ENCODE peak calls at places on chromosomes 16 and 17, in six cellular contexts. D is CD8-positive, alpha-beta T cell; W is heart left ventricle; Q is dorsolateral prefrontal cortex; E is MCF 10A; L is ascending aorta. H is an unnamed sample.

GRCh38 chr16:27625050-27625697 is 75.2 kb downstream of the KATNIP start:
- DNase-seq in D (no peak), W (no peak), Q (no peak), E (no peak), L (no peak), H (peak)

GRCh38 chr17:38705523-38705802 is 390 bp downstream of the MLLT6 start:
- DNase-seq in D (no peak), W (peak), Q (no peak), E (no peak), L (no peak), H (no peak)

GRCh38 chr16:72664122-72664479 is 383.8 kb downstream of the ZFHX3 start:
- DNase-seq in D (no peak), W (no peak), Q (no peak), E (peak), L (no peak), H (peak)

GRCh38 chr16:50547340-50547865 is 793 bp upstream of the NKD1 start:
- DNase-seq in D (peak), W (no peak), Q (no peak), E (peak), L (peak), H (no peak)

GRCh38 chr16:47581114-47581513 is 120.0 kb downstream of the PHKB start:
- DNase-seq in D (no peak), W (no peak), Q (no peak), E (peak), L (no peak), H (peak)

GRCh38 chr16:86095131-86095752 is 196.3 kb downstream of the IRF8 start:
- DNase-seq in D (no peak), W (no peak), Q (peak), E (no peak), L (no peak), H (no peak)

GRCh38 chr17:74373838-74374606 is 6.7 kb downstream of the GPR142 start:
- DNase-seq in D (no peak), W (peak), Q (peak), E (no peak), L (no peak), H (no peak)

GRCh38 chr16:2056077-2056476 is 8.3 kb downstream of the TSC2 start:
- DNase-seq in D (no peak), W (no peak), Q (no peak), E (no peak), L (no peak), H (peak)

GRCh38 chr16:67389911-67390815 is 3.1 kb downstream of the TPPP3 start:
- DNase-seq in D (no peak), W (peak), Q (peak), E (no peak), L (peak), H (no peak)

GRCh38 chr16:3857189-3858013 is 23.1 kb downstream of the CREBBP start:
- DNase-seq in D (no peak), W (no peak), Q (no peak), E (peak), L (peak), H (peak)

GRCh38 chr16:3591991-3592390 is 14.8 kb upstream of the NLRC3 start:
- DNase-seq in D (no peak), W (no peak), Q (no peak), E (no peak), L (no peak), H (no peak)

GRCh38 chr17:21163101-21163500 is 36.3 kb downstream of the DHRS7B start:
- DNase-seq in D (no peak), W (no peak), Q (no peak), E (no peak), L (no peak), H (no peak)

GRCh38 chr17:21166599-21167265 is 40.0 kb downstream of the DHRS7B start:
- DNase-seq in D (no peak), W (no peak), Q (no peak), E (no peak), L (no peak), H (peak)

GRCh38 chr17:21165922-21166598 is 39.3 kb downstream of the DHRS7B start:
- DNase-seq in D (no peak), W (peak), Q (no peak), E (no peak), L (peak), H (no peak)

GRCh38 chr17:21162394-21162775 is 35.6 kb downstream of the DHRS7B start:
- DNase-seq in D (no peak), W (no peak), Q (no peak), E (no peak), L (no peak), H (no peak)

GRCh38 chr17:21164226-21165019 is 37.7 kb downstream of the DHRS7B start:
- DNase-seq in D (no peak), W (no peak), Q (no peak), E (no peak), L (no peak), H (no peak)
- TF ChIP-seq CTCF in D (no peak), W (no peak), Q (no peak), E (no peak), L (peak), H (peak)

DNA sequence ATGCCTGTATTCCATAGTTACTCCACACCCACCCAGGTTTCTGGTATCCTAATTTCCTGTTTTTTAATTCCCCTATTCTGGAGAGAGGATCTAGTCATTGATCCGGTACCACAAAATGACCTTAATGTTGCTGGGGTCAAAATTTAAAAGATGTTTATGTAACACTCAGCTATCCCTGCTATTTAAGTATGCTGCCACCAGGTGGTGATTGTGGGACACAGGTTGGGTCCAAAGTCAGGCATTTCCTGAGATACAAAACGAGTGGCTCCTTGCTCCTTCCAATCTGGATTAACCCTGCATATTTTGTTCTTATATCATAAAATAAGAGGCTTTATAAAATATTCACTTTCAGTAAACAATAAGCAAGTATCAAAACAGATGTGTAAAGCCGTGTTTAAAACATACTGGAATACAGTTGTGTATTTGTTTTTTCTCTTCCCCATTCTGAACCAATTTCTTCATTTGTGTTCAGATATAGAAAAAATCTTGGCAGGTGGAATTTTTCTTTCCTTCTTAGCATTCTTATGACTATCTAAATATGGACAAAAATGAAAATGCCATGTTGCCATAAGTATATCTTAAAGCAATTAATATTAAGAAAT is 16.3 kb downstream of the HS3ST4 start:
- DNase-seq in D (no peak), W (no peak), Q (no peak), E (peak), L (no peak), H (no peak)
- TF ChIP-seq CTCF in D (no peak), W (no peak), Q (peak), E (peak), L (no peak), H (peak)

GRCh38 chr17:66451188-66452149 is 149.1 kb downstream of the PRKCA start:
- DNase-seq in D (no peak), W (no peak), Q (no peak), E (no peak), L (no peak), H (no peak)
- TF ChIP-seq CTCF in D (no peak), W (no peak), Q (no peak), E (no peak), L (no peak), H (no peak)

DNA sequence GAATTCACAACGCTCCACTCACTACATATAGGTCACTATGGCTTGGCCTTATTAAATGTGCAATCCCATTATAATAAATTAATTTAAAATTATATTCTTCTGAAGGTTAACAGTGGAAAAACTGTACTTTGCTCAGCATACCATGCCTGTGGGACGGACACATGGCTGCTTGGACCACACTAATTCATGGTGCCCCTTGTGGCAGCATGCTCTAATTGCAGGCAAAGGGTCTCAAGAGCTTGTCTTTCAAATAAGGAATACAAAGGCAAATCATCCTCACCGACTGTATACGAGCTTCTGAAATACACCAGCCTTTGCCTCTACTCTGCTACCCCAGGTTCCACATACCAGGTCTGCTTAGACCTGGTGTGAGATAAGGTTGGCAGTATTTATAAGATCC is 11.7 kb downstream of the SMPD3 start:
- DNase-seq in D (no peak), W (no peak), Q (no peak), E (peak), L (no peak), H (no peak)
- TF ChIP-seq CTCF in D (no peak), W (no peak), Q (no peak), E (peak), L (no peak), H (no peak)

DNA sequence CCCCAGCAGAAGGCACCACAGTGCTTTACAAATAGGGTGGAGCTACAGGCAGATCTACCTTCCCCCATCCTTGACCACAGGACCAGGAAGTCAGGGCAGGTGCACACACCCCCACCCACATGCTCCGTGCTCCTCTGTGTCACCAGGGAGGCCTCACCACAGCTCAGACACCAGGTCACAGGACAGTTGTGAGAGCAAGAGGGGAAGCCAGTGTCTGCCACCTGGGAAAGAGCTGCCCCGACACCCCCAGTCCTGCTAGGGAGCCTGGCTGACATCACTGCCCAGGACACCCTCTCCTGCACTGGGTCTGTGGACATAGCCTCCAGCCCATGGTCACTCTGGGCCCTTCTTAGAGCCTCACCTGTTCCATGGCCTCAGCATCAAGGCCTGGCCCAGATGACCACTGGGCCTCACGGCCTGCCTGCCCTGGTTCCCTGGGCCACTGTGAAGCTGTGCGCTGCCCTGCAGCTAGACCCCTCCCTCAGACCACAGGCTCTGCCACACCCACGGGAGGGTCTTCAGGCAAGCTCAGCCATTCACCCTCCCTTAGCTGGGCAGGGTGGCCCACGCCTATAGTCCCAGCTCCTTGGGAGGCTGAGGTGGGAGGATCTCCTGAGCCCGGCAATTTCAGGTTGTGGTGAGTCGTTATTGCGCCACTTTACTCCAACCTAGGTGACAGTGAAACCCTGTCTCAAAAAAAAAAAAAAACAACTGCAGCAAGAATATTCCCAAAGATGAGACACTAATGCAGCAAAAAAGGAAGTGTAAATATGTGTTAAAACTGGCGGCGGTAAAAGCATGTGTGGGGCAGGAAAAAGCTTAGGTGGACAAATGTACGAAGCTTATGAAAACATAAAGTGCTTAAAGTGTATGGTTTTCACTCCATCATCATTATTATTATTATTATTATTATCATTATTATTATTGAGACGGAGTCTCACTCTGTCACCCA is 14.2 kb downstream of the POLR3K start:
- DNase-seq in D (peak), W (no peak), Q (no peak), E (peak), L (peak), H (no peak)
- TF ChIP-seq CTCF in D (no peak), W (no peak), Q (no peak), E (no peak), L (no peak), H (no peak)

GRCh38 chr16:11915644-11916523 is at the start of gene GSPT1:
- DNase-seq in D (peak), W (peak), Q (peak), E (peak), L (peak), H (peak)
- TF ChIP-seq CTCF in D (no peak), W (peak), Q (peak), E (no peak), L (no peak), H (no peak)

H was measured in fibroblast of villous mesenchyme.